ENCODE peak calls at places on chromosomes 2 and 18, in six cellular contexts. One of them, this sample, is unnamed.

GRCh38 chr2:226738821-226739507 is 60.7 kb downstream of the IRS1 start:
- DNase-seq in body of pancreas: peak; percentile 39
- DNase-seq in esophagus muscularis mucosa: peak; percentile 17
- DNase-seq in gastrocnemius medialis: peak; percentile 25
- DNase-seq in stomach: no peak
- DNase-seq in uterus: no peak
- DNase-seq in this sample: no peak

GRCh38 chr2:25572638-25573037 is 100.7 kb downstream of the DTNB start:
- DNase-seq in uterus: no peak
- DNase-seq in stomach: no peak
- DNase-seq in body of pancreas: no peak
- DNase-seq in gastrocnemius medialis: no peak
- DNase-seq in esophagus muscularis mucosa: no peak
- DNase-seq in this sample: no peak

GRCh38 chr2:181892795-181893435 is 1.4 kb downstream of the ITPRID2 start:
- DNase-seq in stomach: no peak
- DNase-seq in body of pancreas: no peak
- DNase-seq in uterus: no peak
- DNase-seq in gastrocnemius medialis: no peak
- DNase-seq in esophagus muscularis mucosa: no peak
- DNase-seq in this sample: no peak

GRCh38 chr2:182066439-182067061 is 80.9 kb downstream of the PPP1R1C start:
- DNase-seq in gastrocnemius medialis: no peak
- DNase-seq in stomach: no peak
- DNase-seq in esophagus muscularis mucosa: no peak
- DNase-seq in body of pancreas: no peak
- DNase-seq in uterus: no peak
- DNase-seq in this sample: no peak

GRCh38 chr2:197137234-197137633 is 173.3 kb downstream of the ANKRD44 start:
- DNase-seq in stomach: no peak
- DNase-seq in body of pancreas: no peak
- DNase-seq in gastrocnemius medialis: no peak
- DNase-seq in uterus: no peak
- DNase-seq in esophagus muscularis mucosa: no peak
- DNase-seq in this sample: no peak

GRCh38 chr2:144280009-144280408 is 239.9 kb downstream of the ZEB2 start:
- DNase-seq in uterus: no peak
- DNase-seq in body of pancreas: no peak
- DNase-seq in esophagus muscularis mucosa: no peak
- DNase-seq in stomach: no peak
- DNase-seq in gastrocnemius medialis: no peak
- DNase-seq in this sample: no peak

GRCh38 chr2:81583311-81584108 is 1279.0 kb upstream of the LRRTM1 start:
- DNase-seq in esophagus muscularis mucosa: no peak
- DNase-seq in gastrocnemius medialis: no peak
- DNase-seq in body of pancreas: no peak
- DNase-seq in stomach: no peak
- DNase-seq in uterus: no peak
- DNase-seq in this sample: peak; percentile 61

GRCh38 chr2:126244937-126245336 is 411.0 kb upstream of the GYPC start:
- DNase-seq in body of pancreas: peak; percentile 73
- DNase-seq in stomach: peak; percentile 31
- DNase-seq in gastrocnemius medialis: no peak
- DNase-seq in esophagus muscularis mucosa: no peak
- DNase-seq in uterus: no peak
- DNase-seq in this sample: no peak

GRCh38 chr2:138922973-138923563 is 142.9 kb upstream of the NXPH2 start:
- DNase-seq in stomach: no peak
- DNase-seq in gastrocnemius medialis: no peak
- DNase-seq in body of pancreas: no peak
- DNase-seq in esophagus muscularis mucosa: no peak
- DNase-seq in uterus: no peak
- DNase-seq in this sample: no peak

GRCh38 chr18:47795448-47795843 is 135.0 kb downstream of the SMAD2 start:
- DNase-seq in body of pancreas: no peak
- DNase-seq in stomach: no peak
- DNase-seq in uterus: no peak
- DNase-seq in gastrocnemius medialis: no peak
- DNase-seq in esophagus muscularis mucosa: no peak
- DNase-seq in this sample: no peak

GRCh38 chr2:66699481-66700180 is 264.7 kb downstream of the MEIS1 start:
- DNase-seq in gastrocnemius medialis: no peak
- DNase-seq in esophagus muscularis mucosa: no peak
- DNase-seq in body of pancreas: no peak
- DNase-seq in stomach: no peak
- DNase-seq in uterus: no peak
- DNase-seq in this sample: no peak

GRCh38 chr18:23872701-23873550 is 141.6 kb upstream of the TTC39C start:
- DNase-seq in stomach: peak; percentile 81
- DNase-seq in body of pancreas: peak; percentile 51
- DNase-seq in esophagus muscularis mucosa: peak; percentile 90
- DNase-seq in uterus: no peak
- DNase-seq in gastrocnemius medialis: no peak
- DNase-seq in this sample: no peak

GRCh38 chr2:54482725-54483124 is 26.6 kb downstream of the SPTBN1 start:
- DNase-seq in gastrocnemius medialis: no peak
- DNase-seq in uterus: peak; percentile 43
- DNase-seq in stomach: no peak
- DNase-seq in esophagus muscularis mucosa: no peak
- DNase-seq in body of pancreas: peak; percentile 30
- DNase-seq in this sample: peak; percentile 75

GRCh38 chr2:69381337-69381737 is 5.7 kb downstream of the GFPT1 start:
- DNase-seq in uterus: no peak
- DNase-seq in stomach: no peak
- DNase-seq in body of pancreas: no peak
- DNase-seq in esophagus muscularis mucosa: no peak
- DNase-seq in gastrocnemius medialis: no peak
- DNase-seq in this sample: no peak

GRCh38 chr2:28746504-28747111 is 5.0 kb upstream of the PPP1CB start:
- DNase-seq in esophagus muscularis mucosa: no peak
- DNase-seq in uterus: no peak
- DNase-seq in stomach: no peak
- DNase-seq in body of pancreas: no peak
- DNase-seq in gastrocnemius medialis: no peak
- DNase-seq in this sample: no peak

GRCh38 chr2:88059979-88060906 is 4.7 kb upstream of the KRCC1 start:
- DNase-seq in stomach: no peak
- DNase-seq in gastrocnemius medialis: no peak
- DNase-seq in esophagus muscularis mucosa: no peak
- DNase-seq in body of pancreas: peak; percentile 18
- DNase-seq in uterus: no peak
- DNase-seq in this sample: no peak

GRCh38 chr2:98936133-98936916 is at the start of gene CRACDL:
- DNase-seq in body of pancreas: peak; percentile 63
- DNase-seq in gastrocnemius medialis: no peak
- DNase-seq in uterus: no peak
- DNase-seq in stomach: no peak
- DNase-seq in esophagus muscularis mucosa: peak; percentile 68
- DNase-seq in this sample: no peak

GRCh38 chr2:47264183-47264582 is 109.1 kb upstream of the STPG4 start:
- DNase-seq in gastrocnemius medialis: no peak
- DNase-seq in body of pancreas: no peak
- DNase-seq in esophagus muscularis mucosa: no peak
- DNase-seq in stomach: no peak
- DNase-seq in uterus: no peak
- DNase-seq in this sample: no peak

GRCh38 chr2:2795438-2796091 is 464.5 kb upstream of the MYT1L start:
- DNase-seq in uterus: no peak
- DNase-seq in esophagus muscularis mucosa: no peak
- DNase-seq in body of pancreas: no peak
- DNase-seq in gastrocnemius medialis: no peak
- DNase-seq in stomach: no peak
- DNase-seq in this sample: no peak

DNA sequence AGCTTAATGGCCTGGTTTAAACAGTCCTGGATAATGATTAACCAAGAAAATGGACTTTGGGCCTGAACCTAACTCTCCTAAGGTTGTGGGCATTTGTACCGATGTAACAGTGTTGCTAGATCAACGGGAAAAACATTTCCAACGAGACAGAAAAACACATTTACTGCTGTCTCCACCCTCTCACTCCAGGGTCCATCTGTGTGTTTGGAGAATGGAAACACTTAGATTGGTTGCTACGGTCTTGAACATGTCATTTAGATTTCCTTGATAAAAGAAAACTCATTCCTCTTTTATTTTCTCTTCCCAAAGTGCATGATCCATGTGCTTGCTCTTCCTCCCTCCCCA is 88.0 kb downstream of the SOCS6 start:
- DNase-seq in stomach: no peak
- DNase-seq in uterus: no peak
- DNase-seq in gastrocnemius medialis: no peak
- DNase-seq in body of pancreas: peak; percentile 70
- DNase-seq in esophagus muscularis mucosa: no peak
- DNase-seq in this sample: no peak
- TF ChIP-seq POLR2A in stomach: no peak
- TF ChIP-seq POLR2A in uterus: no peak
- TF ChIP-seq POLR2A in gastrocnemius medialis: no peak
- TF ChIP-seq POLR2A in body of pancreas: no peak
- TF ChIP-seq POLR2A in esophagus muscularis mucosa: no peak
- TF ChIP-seq POLR2A in this sample: no peak

GRCh38 chr18:74521068-74521725 is 13.1 kb upstream of the CNDP1 start:
- DNase-seq in esophagus muscularis mucosa: no peak
- DNase-seq in uterus: no peak
- DNase-seq in body of pancreas: no peak
- DNase-seq in stomach: peak; percentile 23
- DNase-seq in gastrocnemius medialis: no peak
- DNase-seq in this sample: peak; percentile 34
- H3K36me3 ChIP-seq in esophagus muscularis mucosa: peaks cover 65% of the 10 kb centered on the region
- H3K36me3 ChIP-seq in uterus: no peaks in the 10 kb centered on the region
- H3K36me3 ChIP-seq in body of pancreas: peaks cover 29% of the 10 kb centered on the region
- H3K36me3 ChIP-seq in stomach: peaks cover 69% of the 10 kb centered on the region
- H3K36me3 ChIP-seq in gastrocnemius medialis: no peaks in the 10 kb centered on the region
- H3K36me3 ChIP-seq in this sample: peaks cover 5% of the 10 kb centered on the region

GRCh38 chr2:165874445-165875039 is 79.0 kb downstream of the TTC21B start:
- DNase-seq in stomach: no peak
- DNase-seq in uterus: no peak
- DNase-seq in gastrocnemius medialis: no peak
- DNase-seq in esophagus muscularis mucosa: no peak
- DNase-seq in body of pancreas: peak; percentile 46
- DNase-seq in this sample: no peak

GRCh38 chr2:165870346-165870745 is 76.3 kb upstream of the GALNT3 start:
- DNase-seq in uterus: no peak
- DNase-seq in body of pancreas: no peak
- DNase-seq in gastrocnemius medialis: no peak
- DNase-seq in stomach: no peak
- DNase-seq in esophagus muscularis mucosa: no peak
- DNase-seq in this sample: no peak

GRCh38 chr2:165876269-165876668 is 77.3 kb downstream of the TTC21B start:
- DNase-seq in stomach: no peak
- DNase-seq in gastrocnemius medialis: no peak
- DNase-seq in uterus: no peak
- DNase-seq in body of pancreas: no peak
- DNase-seq in esophagus muscularis mucosa: no peak
- DNase-seq in this sample: no peak

GRCh38 chr2:165871025-165871424 is 77.0 kb upstream of the GALNT3 start:
- DNase-seq in esophagus muscularis mucosa: no peak
- DNase-seq in stomach: no peak
- DNase-seq in body of pancreas: no peak
- DNase-seq in gastrocnemius medialis: no peak
- DNase-seq in uterus: no peak
- DNase-seq in this sample: no peak

GRCh38 chr2:165872101-165872791 is 78.2 kb upstream of the GALNT3 start:
- DNase-seq in esophagus muscularis mucosa: no peak
- DNase-seq in gastrocnemius medialis: no peak
- DNase-seq in stomach: no peak
- DNase-seq in uterus: no peak
- DNase-seq in body of pancreas: no peak
- DNase-seq in this sample: no peak
- TF ChIP-seq POLR2A in esophagus muscularis mucosa: no peak
- TF ChIP-seq POLR2A in gastrocnemius medialis: no peak
- TF ChIP-seq POLR2A in stomach: no peak
- TF ChIP-seq POLR2A in uterus: no peak
- TF ChIP-seq POLR2A in body of pancreas: no peak
- TF ChIP-seq POLR2A in this sample: no peak

DNA sequence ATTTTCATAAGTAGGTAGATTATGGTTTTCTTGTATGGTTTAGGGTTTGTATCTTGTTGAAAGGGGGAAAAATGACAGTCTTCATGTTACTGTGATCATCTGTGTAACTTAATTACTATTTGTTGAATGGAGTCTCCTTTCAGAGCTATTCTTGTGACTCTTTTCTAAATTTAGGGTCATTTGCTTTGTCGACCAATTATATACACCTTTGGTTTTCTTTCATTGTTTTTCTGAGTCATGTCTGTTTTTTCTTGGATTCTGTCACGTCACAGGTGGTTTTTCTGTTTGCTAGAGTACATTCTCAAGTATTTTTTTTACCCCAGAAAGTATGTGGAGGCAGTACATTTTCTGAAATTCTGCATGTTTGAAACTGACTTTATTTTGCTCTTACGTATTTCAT is 43.8 kb upstream of the DYSF start:
- DNase-seq in stomach: no peak
- DNase-seq in gastrocnemius medialis: no peak
- DNase-seq in esophagus muscularis mucosa: no peak
- DNase-seq in uterus: no peak
- DNase-seq in body of pancreas: no peak
- DNase-seq in this sample: no peak
- H3K36me3 ChIP-seq in stomach: peaks cover 60% of the 10 kb centered on the region
- H3K36me3 ChIP-seq in gastrocnemius medialis: no peaks in the 10 kb centered on the region
- H3K36me3 ChIP-seq in esophagus muscularis mucosa: peaks cover 49% of the 10 kb centered on the region
- H3K36me3 ChIP-seq in uterus: no peaks in the 10 kb centered on the region
- H3K36me3 ChIP-seq in body of pancreas: peaks cover 15% of the 10 kb centered on the region
- H3K36me3 ChIP-seq in this sample: peaks cover 52% of the 10 kb centered on the region

DNA sequence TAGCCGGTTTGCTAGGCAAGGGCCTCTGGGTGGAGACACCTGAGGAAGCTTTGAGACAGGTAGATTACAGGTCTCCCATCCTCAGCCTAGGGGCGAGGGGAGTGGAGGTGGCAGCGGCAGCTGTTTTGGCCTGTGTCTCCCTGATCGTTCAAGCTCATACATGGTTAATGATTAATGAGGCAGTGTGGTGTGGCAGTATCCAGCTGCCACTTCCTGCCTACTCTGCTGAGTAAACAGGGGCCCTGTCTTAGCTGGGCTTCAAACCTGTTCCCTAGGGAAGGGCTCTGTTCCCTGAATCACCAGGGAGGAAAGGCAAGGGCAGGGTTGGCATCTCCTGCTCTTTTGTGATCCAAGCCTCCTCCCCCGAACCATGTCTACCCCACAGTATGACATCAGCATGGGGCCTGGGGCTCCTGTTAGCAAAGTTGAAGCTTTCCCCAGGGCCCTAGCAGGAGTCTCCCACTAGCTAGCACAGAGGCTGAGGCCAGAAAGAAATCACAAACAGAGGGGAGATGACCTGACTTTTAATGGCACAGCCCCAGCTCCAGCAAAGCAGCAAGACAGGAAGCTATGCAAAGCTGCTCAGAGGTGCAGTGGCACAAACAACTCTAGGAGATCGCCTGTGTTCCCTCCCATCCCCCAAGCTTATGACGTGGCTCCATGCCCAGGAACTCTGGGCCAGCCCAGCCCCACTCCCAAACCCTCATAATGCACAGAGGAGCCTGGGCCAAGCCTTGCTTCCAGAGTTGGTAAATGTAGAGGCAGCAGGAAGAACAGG is 3.7 kb upstream of the TUBA4B start:
- DNase-seq in uterus: peak; percentile 67
- DNase-seq in stomach: peak; percentile 94
- DNase-seq in body of pancreas: peak; percentile 91
- DNase-seq in esophagus muscularis mucosa: no peak
- DNase-seq in gastrocnemius medialis: peak; percentile 69
- DNase-seq in this sample: peak; percentile 91
- TF ChIP-seq POLR2A in uterus: no peak
- TF ChIP-seq POLR2A in stomach: no peak
- TF ChIP-seq POLR2A in body of pancreas: peak; percentile 65
- TF ChIP-seq POLR2A in esophagus muscularis mucosa: no peak
- TF ChIP-seq POLR2A in gastrocnemius medialis: no peak
- TF ChIP-seq POLR2A in this sample: no peak